ENCODE peak calls at places on chromosomes 6 and 20, in six cellular contexts. One of them, this sample, is unnamed.

GRCh38 chr6:79570802-79571367 is 33.7 kb upstream of the LCA5 start:
- DNase-seq in HL-60: no peak
- DNase-seq in suprapubic skin: no peak
- DNase-seq in fibroblast of the aortic adventitia: peak; percentile 53
- DNase-seq in brain microvascular endothelial cell: no peak
- DNase-seq in IMR-90: peak; percentile 48
- DNase-seq in this sample: peak; percentile 57

GRCh38 chr20:9075264-9076095 is 6.6 kb downstream of the PLCB4 start:
- DNase-seq in brain microvascular endothelial cell: no peak
- DNase-seq in suprapubic skin: no peak
- DNase-seq in IMR-90: no peak
- DNase-seq in fibroblast of the aortic adventitia: no peak
- DNase-seq in HL-60: no peak
- DNase-seq in this sample: no peak

GRCh38 chr6:148507774-148508173 is 165.1 kb downstream of the SASH1 start:
- DNase-seq in suprapubic skin: peak; percentile 87
- DNase-seq in brain microvascular endothelial cell: no peak
- DNase-seq in HL-60: no peak
- DNase-seq in IMR-90: peak; percentile 71
- DNase-seq in fibroblast of the aortic adventitia: peak; percentile 54
- DNase-seq in this sample: peak; percentile 55

GRCh38 chr20:45059022-45059728 is 41.8 kb downstream of the KCNS1 start:
- DNase-seq in IMR-90: peak; percentile 51
- DNase-seq in HL-60: no peak
- DNase-seq in suprapubic skin: no peak
- DNase-seq in fibroblast of the aortic adventitia: peak; percentile 64
- DNase-seq in brain microvascular endothelial cell: peak; percentile 65
- DNase-seq in this sample: peak; percentile 62

GRCh38 chr6:12286381-12287132 is 3.6 kb upstream of the EDN1 start:
- DNase-seq in brain microvascular endothelial cell: no peak
- DNase-seq in fibroblast of the aortic adventitia: peak; percentile 47
- DNase-seq in HL-60: peak; percentile 42
- DNase-seq in suprapubic skin: no peak
- DNase-seq in IMR-90: peak; percentile 37
- DNase-seq in this sample: peak; percentile 45

GRCh38 chr6:111527367-111527766 is 44.3 kb upstream of the REV3L start:
- DNase-seq in brain microvascular endothelial cell: no peak
- DNase-seq in suprapubic skin: no peak
- DNase-seq in HL-60: no peak
- DNase-seq in fibroblast of the aortic adventitia: no peak
- DNase-seq in IMR-90: no peak
- DNase-seq in this sample: no peak

GRCh38 chr6:81759782-81760181 is 7.3 kb upstream of the TENT5A start:
- DNase-seq in brain microvascular endothelial cell: peak; percentile 61
- DNase-seq in suprapubic skin: no peak
- DNase-seq in fibroblast of the aortic adventitia: peak; percentile 69
- DNase-seq in IMR-90: peak; percentile 55
- DNase-seq in HL-60: no peak
- DNase-seq in this sample: peak; percentile 31

GRCh38 chr6:51818520-51819022 is 268.8 kb downstream of the PKHD1 start:
- DNase-seq in suprapubic skin: no peak
- DNase-seq in IMR-90: no peak
- DNase-seq in brain microvascular endothelial cell: no peak
- DNase-seq in fibroblast of the aortic adventitia: no peak
- DNase-seq in HL-60: no peak
- DNase-seq in this sample: no peak

GRCh38 chr6:24910331-24910849 is 25.4 kb downstream of the RIPOR2 start:
- DNase-seq in IMR-90: no peak
- DNase-seq in fibroblast of the aortic adventitia: no peak
- DNase-seq in HL-60: no peak
- DNase-seq in brain microvascular endothelial cell: no peak
- DNase-seq in suprapubic skin: peak; percentile 67
- DNase-seq in this sample: no peak

GRCh38 chr6:154715449-154715848 is 17.8 kb upstream of the SCAF8 start:
- DNase-seq in IMR-90: no peak
- DNase-seq in suprapubic skin: no peak
- DNase-seq in HL-60: no peak
- DNase-seq in brain microvascular endothelial cell: no peak
- DNase-seq in fibroblast of the aortic adventitia: no peak
- DNase-seq in this sample: no peak

GRCh38 chr6:53910834-53911233 is 116.0 kb downstream of the LRRC1 start:
- DNase-seq in brain microvascular endothelial cell: no peak
- DNase-seq in HL-60: no peak
- DNase-seq in IMR-90: no peak
- DNase-seq in fibroblast of the aortic adventitia: no peak
- DNase-seq in suprapubic skin: no peak
- DNase-seq in this sample: peak; percentile 86

GRCh38 chr6:77173472-77174074 is 289.7 kb downstream of the HTR1B start:
- DNase-seq in HL-60: no peak
- DNase-seq in fibroblast of the aortic adventitia: no peak
- DNase-seq in brain microvascular endothelial cell: no peak
- DNase-seq in IMR-90: peak; percentile 13
- DNase-seq in suprapubic skin: no peak
- DNase-seq in this sample: peak; percentile 42

GRCh38 chr6:35970181-35970580 is 49.3 kb upstream of the SRPK1 start:
- DNase-seq in suprapubic skin: no peak
- DNase-seq in fibroblast of the aortic adventitia: peak; percentile 85
- DNase-seq in brain microvascular endothelial cell: peak; percentile 63
- DNase-seq in IMR-90: peak; percentile 80
- DNase-seq in HL-60: no peak
- DNase-seq in this sample: peak; percentile 83

GRCh38 chr20:57690525-57690924 is 19.3 kb downstream of the PMEPA1 start:
- DNase-seq in suprapubic skin: no peak
- DNase-seq in fibroblast of the aortic adventitia: no peak
- DNase-seq in IMR-90: no peak
- DNase-seq in HL-60: no peak
- DNase-seq in brain microvascular endothelial cell: no peak
- DNase-seq in this sample: no peak

GRCh38 chr6:83215131-83216047 is 22.2 kb downstream of the RWDD2A start:
- DNase-seq in fibroblast of the aortic adventitia: peak; percentile 88
- DNase-seq in IMR-90: peak; percentile 80
- DNase-seq in HL-60: peak; percentile 75
- DNase-seq in suprapubic skin: peak; percentile 68
- DNase-seq in brain microvascular endothelial cell: peak; percentile 84
- DNase-seq in this sample: peak; percentile 88

GRCh38 chr6:35497571-35498406 is 910 bp upstream of the TEAD3 start:
- DNase-seq in suprapubic skin: peak; percentile 89
- DNase-seq in fibroblast of the aortic adventitia: peak; percentile 68
- DNase-seq in brain microvascular endothelial cell: peak; percentile 60
- DNase-seq in IMR-90: peak; percentile 75
- DNase-seq in HL-60: peak; percentile 53
- DNase-seq in this sample: peak; percentile 86

GRCh38 chr20:45798935-45799642 is 7.3 kb downstream of the DNTTIP1 start:
- DNase-seq in IMR-90: peak; percentile 42
- DNase-seq in fibroblast of the aortic adventitia: peak; percentile 61
- DNase-seq in brain microvascular endothelial cell: peak; percentile 53
- DNase-seq in suprapubic skin: no peak
- DNase-seq in HL-60: peak; percentile 74
- DNase-seq in this sample: peak; percentile 60

GRCh38 chr6:83370607-83371006 is 60.2 kb downstream of the ME1 start:
- DNase-seq in suprapubic skin: no peak
- DNase-seq in fibroblast of the aortic adventitia: no peak
- DNase-seq in IMR-90: peak; percentile 78
- DNase-seq in brain microvascular endothelial cell: peak; percentile 34
- DNase-seq in HL-60: no peak
- DNase-seq in this sample: peak; percentile 57

GRCh38 chr6:25297823-25298507 is 18.8 kb downstream of the CARMIL1 start:
- DNase-seq in brain microvascular endothelial cell: no peak
- DNase-seq in IMR-90: no peak
- DNase-seq in HL-60: no peak
- DNase-seq in fibroblast of the aortic adventitia: peak; percentile 57
- DNase-seq in suprapubic skin: no peak
- DNase-seq in this sample: no peak

GRCh38 chr6:41200296-41200900 is 551 bp downstream of the TREML2 start:
- DNase-seq in HL-60: peak; percentile 96
- DNase-seq in brain microvascular endothelial cell: no peak
- DNase-seq in IMR-90: no peak
- DNase-seq in suprapubic skin: no peak
- DNase-seq in fibroblast of the aortic adventitia: peak; percentile 15
- DNase-seq in this sample: peak; percentile 52

GRCh38 chr20:46111028-46111835 is 6.9 kb upstream of the CD40 start:
- DNase-seq in suprapubic skin: no peak
- DNase-seq in brain microvascular endothelial cell: no peak
- DNase-seq in IMR-90: no peak
- DNase-seq in fibroblast of the aortic adventitia: peak; percentile 17
- DNase-seq in HL-60: no peak
- DNase-seq in this sample: no peak

GRCh38 chr20:63309261-63310071 is 16.5 kb downstream of the COL20A1 start:
- DNase-seq in suprapubic skin: no peak
- DNase-seq in IMR-90: peak; percentile 24
- DNase-seq in brain microvascular endothelial cell: no peak
- DNase-seq in HL-60: no peak
- DNase-seq in fibroblast of the aortic adventitia: peak; percentile 35
- DNase-seq in this sample: peak; percentile 42

GRCh38 chr6:52489881-52490280 is 69.7 kb downstream of the EFHC1 start:
- DNase-seq in IMR-90: no peak
- DNase-seq in brain microvascular endothelial cell: no peak
- DNase-seq in HL-60: no peak
- DNase-seq in suprapubic skin: no peak
- DNase-seq in fibroblast of the aortic adventitia: no peak
- DNase-seq in this sample: no peak

GRCh38 chr20:2292711-2293110 is 3.1 kb upstream of the TGM3 start:
- DNase-seq in brain microvascular endothelial cell: no peak
- DNase-seq in suprapubic skin: no peak
- DNase-seq in HL-60: peak; percentile 98
- DNase-seq in fibroblast of the aortic adventitia: no peak
- DNase-seq in IMR-90: no peak
- DNase-seq in this sample: no peak

GRCh38 chr6:99013145-99013544 is 65.4 kb upstream of the FBXL4 start:
- DNase-seq in fibroblast of the aortic adventitia: peak; percentile 75
- DNase-seq in suprapubic skin: no peak
- DNase-seq in brain microvascular endothelial cell: peak; percentile 95
- DNase-seq in IMR-90: peak; percentile 97
- DNase-seq in HL-60: peak; percentile 37
- DNase-seq in this sample: peak; percentile 53

GRCh38 chr6:136113736-136114173 is 136.4 kb downstream of the MTFR2 start:
- DNase-seq in IMR-90: peak; percentile 93
- DNase-seq in HL-60: peak; percentile 65
- DNase-seq in suprapubic skin: peak; percentile 67
- DNase-seq in brain microvascular endothelial cell: peak; percentile 93
- DNase-seq in fibroblast of the aortic adventitia: peak; percentile 80
- DNase-seq in this sample: peak; percentile 96

GRCh38 chr6:49269190-49269589 is 193.9 kb downstream of the MMUT start:
- DNase-seq in suprapubic skin: no peak
- DNase-seq in IMR-90: peak; percentile 2
- DNase-seq in brain microvascular endothelial cell: no peak
- DNase-seq in fibroblast of the aortic adventitia: peak; percentile 32
- DNase-seq in HL-60: no peak
- DNase-seq in this sample: peak; percentile 14

GRCh38 chr6:34189806-34190503 is 44.1 kb upstream of the GRM4 start:
- DNase-seq in brain microvascular endothelial cell: no peak
- DNase-seq in HL-60: peak; percentile 95
- DNase-seq in suprapubic skin: no peak
- DNase-seq in fibroblast of the aortic adventitia: no peak
- DNase-seq in IMR-90: no peak
- DNase-seq in this sample: no peak

GRCh38 chr6:47292944-47293343 is 16.8 kb downstream of the TNFRSF21 start:
- DNase-seq in HL-60: no peak
- DNase-seq in fibroblast of the aortic adventitia: no peak
- DNase-seq in suprapubic skin: no peak
- DNase-seq in brain microvascular endothelial cell: peak; percentile 4
- DNase-seq in IMR-90: peak; percentile 35
- DNase-seq in this sample: peak; percentile 24

GRCh38 chr20:40189621-40190020 is 499.4 kb downstream of the MAFB start:
- DNase-seq in HL-60: no peak
- DNase-seq in fibroblast of the aortic adventitia: no peak
- DNase-seq in IMR-90: no peak
- DNase-seq in brain microvascular endothelial cell: no peak
- DNase-seq in suprapubic skin: no peak
- DNase-seq in this sample: no peak

GRCh38 chr6:27472617-27473400 is at the start of gene ZNF184:
- DNase-seq in suprapubic skin: peak; percentile 96
- DNase-seq in IMR-90: peak; percentile 98
- DNase-seq in fibroblast of the aortic adventitia: peak; percentile 97
- DNase-seq in HL-60: peak; percentile 97
- DNase-seq in brain microvascular endothelial cell: peak; percentile 96
- DNase-seq in this sample: peak; percentile 98
- TF ChIP-seq CTCF in suprapubic skin: no peak
- TF ChIP-seq CTCF in IMR-90: no peak
- TF ChIP-seq CTCF in fibroblast of the aortic adventitia: peak; percentile 10
- TF ChIP-seq CTCF in HL-60: no peak
- TF ChIP-seq CTCF in brain microvascular endothelial cell: peak; percentile 28
- TF ChIP-seq CTCF in this sample: no peak

DNA sequence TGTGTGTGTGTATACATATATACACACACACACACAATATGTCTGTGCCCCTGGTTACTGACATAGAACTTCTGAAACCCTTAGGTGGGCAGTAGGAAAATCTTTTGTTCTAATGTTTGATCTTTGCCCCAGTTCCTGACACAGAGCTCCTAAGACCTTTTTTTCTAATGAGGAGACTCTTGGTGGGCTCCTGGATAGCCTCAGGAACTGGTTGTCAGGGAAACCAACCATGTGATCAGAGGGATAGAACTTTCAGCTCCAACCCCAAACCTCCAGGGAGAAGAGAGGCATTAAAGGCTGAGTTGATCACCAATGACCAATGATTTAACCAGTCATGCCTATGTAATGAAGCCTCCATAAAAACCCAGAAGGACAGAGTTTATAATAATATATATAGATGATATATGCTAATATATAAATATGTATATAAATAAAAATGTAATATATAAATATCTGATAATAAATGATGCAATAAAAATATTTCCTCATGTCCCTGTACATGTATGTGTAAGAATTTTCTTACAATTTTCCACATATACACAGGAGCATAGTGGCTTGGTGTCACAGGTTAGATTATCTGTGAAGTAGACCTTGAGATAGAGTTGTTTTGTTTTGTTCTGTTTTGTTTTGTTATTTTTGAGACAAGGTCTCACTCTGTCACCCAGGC is 93.3 kb downstream of the GPX5 start:
- DNase-seq in brain microvascular endothelial cell: no peak
- DNase-seq in IMR-90: no peak
- DNase-seq in fibroblast of the aortic adventitia: no peak
- DNase-seq in suprapubic skin: no peak
- DNase-seq in HL-60: no peak
- DNase-seq in this sample: no peak
- H3K4me3 ChIP-seq in brain microvascular endothelial cell: no peak overlapping the region
- H3K4me3 ChIP-seq in IMR-90: no peak overlapping the region
- H3K4me3 ChIP-seq in fibroblast of the aortic adventitia: no peak overlapping the region
- H3K4me3 ChIP-seq in suprapubic skin: no peak overlapping the region
- H3K4me3 ChIP-seq in HL-60: no peak overlapping the region
- H3K4me3 ChIP-seq in this sample: no peak overlapping the region

GRCh38 chr6:2416128-2416712 is 170.8 kb upstream of the GMDS start:
- DNase-seq in suprapubic skin: no peak
- DNase-seq in IMR-90: no peak
- DNase-seq in fibroblast of the aortic adventitia: no peak
- DNase-seq in HL-60: no peak
- DNase-seq in brain microvascular endothelial cell: no peak
- DNase-seq in this sample: no peak
- TF ChIP-seq CTCF in suprapubic skin: no peak
- TF ChIP-seq CTCF in IMR-90: no peak
- TF ChIP-seq CTCF in fibroblast of the aortic adventitia: no peak
- TF ChIP-seq CTCF in HL-60: no peak
- TF ChIP-seq CTCF in brain microvascular endothelial cell: no peak
- TF ChIP-seq CTCF in this sample: no peak

GRCh38 chr6:1395941-1396908 is 6.8 kb downstream of the FOXF2 start:
- DNase-seq in fibroblast of the aortic adventitia: no peak
- DNase-seq in brain microvascular endothelial cell: no peak
- DNase-seq in suprapubic skin: no peak
- DNase-seq in HL-60: no peak
- DNase-seq in IMR-90: no peak
- DNase-seq in this sample: no peak
- H3K4me3 ChIP-seq in fibroblast of the aortic adventitia: no peak overlapping the region
- H3K4me3 ChIP-seq in brain microvascular endothelial cell: no peak overlapping the region
- H3K4me3 ChIP-seq in suprapubic skin: no peak overlapping the region
- H3K4me3 ChIP-seq in HL-60: no peak overlapping the region
- H3K4me3 ChIP-seq in IMR-90: no peak overlapping the region
- H3K4me3 ChIP-seq in this sample: no peak overlapping the region

GRCh38 chr6:14510038-14510437 is 392.5 kb downstream of the CD83 start:
- DNase-seq in fibroblast of the aortic adventitia: no peak
- DNase-seq in suprapubic skin: no peak
- DNase-seq in IMR-90: no peak
- DNase-seq in brain microvascular endothelial cell: no peak
- DNase-seq in HL-60: no peak
- DNase-seq in this sample: no peak
- TF ChIP-seq CTCF in fibroblast of the aortic adventitia: no peak
- TF ChIP-seq CTCF in suprapubic skin: no peak
- TF ChIP-seq CTCF in IMR-90: peak; percentile 13
- TF ChIP-seq CTCF in brain microvascular endothelial cell: peak; percentile 27
- TF ChIP-seq CTCF in HL-60: no peak
- TF ChIP-seq CTCF in this sample: no peak